ENCODE peak calls at places on chromosomes 5 and 9, in seven cellular contexts. K is NCI-H82, G is NCI-H2029, U is mesothelial cell of epicardium, I is NCI-H2081, R is left colon, S is left ventricle myocardium inferior. V is an unnamed sample.

GRCh38 chr9:89639367-89639795 is 34.6 kb downstream of the GADD45G start:
- DNase-seq in K (no peak), G (no peak), U (no peak), I (peak; percentile 7), R (no peak), S (peak; percentile 85), V (no peak)

GRCh38 chr9:120617637-120617979 is 37.6 kb upstream of the CDK5RAP2 start:
- DNase-seq in K (no peak), G (no peak), U (no peak), I (no peak), R (no peak), S (no peak), V (no peak)

GRCh38 chr5:55371145-55371544 is 63.4 kb downstream of the MTREX start:
- DNase-seq in K (no peak), G (no peak), U (no peak), I (no peak), R (no peak), S (no peak), V (no peak)

GRCh38 chr5:42491699-42492098 is 68.5 kb downstream of the GHR start:
- DNase-seq in K (no peak), G (no peak), U (no peak), I (no peak), R (no peak), S (no peak), V (no peak)

GRCh38 chr9:101383361-101383760 is 1.4 kb downstream of the BAAT start:
- DNase-seq in K (no peak), G (no peak), U (no peak), I (no peak), R (no peak), S (no peak), V (no peak)

GRCh38 chr5:86640998-86641397 is 23.3 kb downstream of the COX7C start:
- DNase-seq in K (no peak), G (no peak), U (no peak), I (no peak), R (no peak), S (no peak), V (no peak)

GRCh38 chr9:33249983-33250382 is 10.0 kb downstream of the SPINK4 start:
- DNase-seq in K (no peak), G (no peak), U (no peak), I (no peak), R (no peak), S (no peak), V (no peak)

GRCh38 chr5:93430673-93431192 is 150.3 kb downstream of the NR2F1-AS1 start:
- DNase-seq in K (no peak), G (no peak), U (no peak), I (no peak), R (no peak), S (no peak), V (no peak)

GRCh38 chr5:76337949-76338589 is 65.0 kb upstream of the IQGAP2 start:
- DNase-seq in K (peak; percentile 74), G (no peak), U (peak; percentile 21), I (no peak), R (peak; percentile 32), S (no peak), V (peak; percentile 64)

GRCh38 chr5:78361226-78361993 is 993 bp downstream of the SCAMP1 start:
- DNase-seq in K (peak; percentile 76), G (peak; percentile 89), U (no peak), I (peak; percentile 60), R (peak; percentile 44), S (peak; percentile 28), V (peak; percentile 37)

GRCh38 chr5:1004598-1005361 is 3.8 kb upstream of the NKD2 start:
- DNase-seq in K (peak; percentile 18), G (no peak), U (peak; percentile 45), I (peak; percentile 44), R (peak; percentile 75), S (peak; percentile 88), V (no peak)

GRCh38 chr9:99340281-99340680 is 118.2 kb downstream of the SEC61B start:
- DNase-seq in K (no peak), G (no peak), U (no peak), I (no peak), R (no peak), S (no peak), V (no peak)

V was measured in brain microvascular endothelial cell.